ENCODE peak calls at places on chromosomes 12 and 14, in five cellular contexts. K is CD8-positive, alpha-beta memory T cell; N is fibroblast of mammary gland; H is NCI-H1105; P is astrocyte of the spinal cord. W is an unnamed sample.

GRCh38 chr12:12441891-12442461 is 85.1 kb downstream of the BORCS5 start:
- DNase-seq in K (peak; percentile 46), N (no peak), H (no peak), P (peak; percentile 5), W (no peak)

GRCh38 chr14:70254476-70254961 is 65.8 kb upstream of the SLC8A3 start:
- DNase-seq in K (no peak), N (peak; percentile 8), H (peak; percentile 62), P (peak; percentile 12), W (no peak)

GRCh38 chr12:53124352-53124723 is 21.1 kb downstream of the SOAT2 start:
- DNase-seq in K (no peak), N (no peak), H (no peak), P (no peak), W (no peak)

GRCh38 chr12:75560167-75560566 is 48.8 kb upstream of the KRR1 start:
- DNase-seq in K (no peak), N (peak; percentile 73), H (no peak), P (peak; percentile 75), W (peak; percentile 9)

GRCh38 chr14:104040539-104040938 is 45.0 kb upstream of the ASPG start:
- DNase-seq in K (no peak), N (no peak), H (no peak), P (no peak), W (no peak)

GRCh38 chr14:79639638-79640037 is 571.7 kb downstream of the DIO2 start:
- DNase-seq in K (no peak), N (no peak), H (no peak), P (no peak), W (no peak)

GRCh38 chr12:105935981-105936380 is 202.8 kb downstream of the NUAK1 start:
- DNase-seq in K (no peak), N (no peak), H (no peak), P (peak; percentile 65), W (peak; percentile 8)

GRCh38 chr14:76089575-76089974 is 62.1 kb upstream of the GPATCH2L start:
- DNase-seq in K (no peak), N (no peak), H (no peak), P (no peak), W (no peak)